ENCODE peak calls at places on chromosomes 4 and X, in seven cellular contexts. One of them, this sample, is unnamed.

GRCh38 chrX:119226431-119226830 is 9.7 kb upstream of the PGRMC1 start:
- DNase-seq in right atrium auricular region: no peak
- DNase-seq in mammary epithelial cell: no peak
- DNase-seq in cardiac muscle cell: no peak
- DNase-seq in pancreas: no peak
- DNase-seq in heart left ventricle: no peak
- DNase-seq in tibial nerve: no peak
- DNase-seq in this sample: no peak

GRCh38 chr4:73895201-73896177 is 26.3 kb downstream of the CXCL1 start:
- DNase-seq in right atrium auricular region: no peak
- DNase-seq in tibial nerve: no peak
- DNase-seq in cardiac muscle cell: no peak
- DNase-seq in pancreas: no peak
- DNase-seq in mammary epithelial cell: no peak
- DNase-seq in heart left ventricle: no peak
- DNase-seq in this sample: no peak

GRCh38 chr4:57233391-57233790 is 123.2 kb upstream of the IGFBP7 start:
- DNase-seq in right atrium auricular region: no peak
- DNase-seq in tibial nerve: no peak
- DNase-seq in heart left ventricle: no peak
- DNase-seq in mammary epithelial cell: peak; percentile 37
- DNase-seq in cardiac muscle cell: no peak
- DNase-seq in pancreas: no peak
- DNase-seq in this sample: no peak

GRCh38 chrX:18871161-18871880 is 112.6 kb downstream of the PHKA2 start:
- DNase-seq in pancreas: no peak
- DNase-seq in mammary epithelial cell: no peak
- DNase-seq in heart left ventricle: no peak
- DNase-seq in tibial nerve: no peak
- DNase-seq in right atrium auricular region: no peak
- DNase-seq in cardiac muscle cell: no peak
- DNase-seq in this sample: no peak

GRCh38 chrX:39605183-39605582 is 492.6 kb downstream of the BCOR start:
- DNase-seq in heart left ventricle: no peak
- DNase-seq in cardiac muscle cell: no peak
- DNase-seq in right atrium auricular region: no peak
- DNase-seq in tibial nerve: no peak
- DNase-seq in mammary epithelial cell: no peak
- DNase-seq in pancreas: no peak
- DNase-seq in this sample: no peak

GRCh38 chrX:47297874-47298273 is 65.1 kb downstream of the USP11 start:
- DNase-seq in cardiac muscle cell: no peak
- DNase-seq in heart left ventricle: no peak
- DNase-seq in tibial nerve: no peak
- DNase-seq in pancreas: no peak
- DNase-seq in mammary epithelial cell: peak; percentile 84
- DNase-seq in right atrium auricular region: no peak
- DNase-seq in this sample: no peak

GRCh38 chr4:125316781-125317525 is 2.2 kb downstream of the FAT4 start:
- DNase-seq in cardiac muscle cell: peak; percentile 41
- DNase-seq in tibial nerve: peak; percentile 18
- DNase-seq in right atrium auricular region: peak; percentile 76
- DNase-seq in heart left ventricle: peak; percentile 57
- DNase-seq in mammary epithelial cell: peak; percentile 22
- DNase-seq in pancreas: peak; percentile 15
- DNase-seq in this sample: peak; percentile 76

GRCh38 chr4:185079271-185079905 is 61.1 kb downstream of the HELT start:
- DNase-seq in heart left ventricle: no peak
- DNase-seq in cardiac muscle cell: no peak
- DNase-seq in right atrium auricular region: no peak
- DNase-seq in pancreas: no peak
- DNase-seq in mammary epithelial cell: no peak
- DNase-seq in tibial nerve: no peak
- DNase-seq in this sample: no peak

GRCh38 chr4:173091362-173091761 is 77.2 kb upstream of the GALNT7 start:
- DNase-seq in pancreas: no peak
- DNase-seq in mammary epithelial cell: no peak
- DNase-seq in cardiac muscle cell: no peak
- DNase-seq in tibial nerve: no peak
- DNase-seq in right atrium auricular region: no peak
- DNase-seq in heart left ventricle: no peak
- DNase-seq in this sample: no peak

GRCh38 chrX:101081257-101081656 is 2.6 kb downstream of the TMEM35A start:
- DNase-seq in tibial nerve: no peak
- DNase-seq in pancreas: no peak
- DNase-seq in right atrium auricular region: no peak
- DNase-seq in heart left ventricle: no peak
- DNase-seq in cardiac muscle cell: no peak
- DNase-seq in mammary epithelial cell: no peak
- DNase-seq in this sample: no peak

GRCh38 chr4:76384052-76384451 is 36.9 kb downstream of the CCDC158 start:
- DNase-seq in cardiac muscle cell: no peak
- DNase-seq in heart left ventricle: no peak
- DNase-seq in tibial nerve: no peak
- DNase-seq in right atrium auricular region: no peak
- DNase-seq in pancreas: no peak
- DNase-seq in mammary epithelial cell: peak; percentile 64
- DNase-seq in this sample: no peak

GRCh38 chrX:109856974-109857373 is 123.9 kb upstream of the ACSL4 start:
- DNase-seq in right atrium auricular region: no peak
- DNase-seq in pancreas: no peak
- DNase-seq in heart left ventricle: no peak
- DNase-seq in tibial nerve: peak; percentile 15
- DNase-seq in mammary epithelial cell: no peak
- DNase-seq in cardiac muscle cell: peak; percentile 53
- DNase-seq in this sample: no peak

GRCh38 chr4:7464259-7464655 is 29.5 kb upstream of the PSAPL1 start:
- DNase-seq in cardiac muscle cell: no peak
- DNase-seq in mammary epithelial cell: no peak
- DNase-seq in right atrium auricular region: no peak
- DNase-seq in heart left ventricle: no peak
- DNase-seq in tibial nerve: no peak
- DNase-seq in pancreas: no peak
- DNase-seq in this sample: no peak

GRCh38 chr4:25977397-25978170 is 63.6 kb downstream of the SMIM20 start:
- DNase-seq in mammary epithelial cell: no peak
- DNase-seq in pancreas: no peak
- DNase-seq in tibial nerve: no peak
- DNase-seq in cardiac muscle cell: no peak
- DNase-seq in heart left ventricle: no peak
- DNase-seq in right atrium auricular region: no peak
- DNase-seq in this sample: no peak

GRCh38 chrX:40539214-40540142 is 41.3 kb upstream of the ATP6AP2 start:
- DNase-seq in tibial nerve: peak; percentile 9
- DNase-seq in mammary epithelial cell: peak; percentile 32
- DNase-seq in heart left ventricle: peak; percentile 57
- DNase-seq in right atrium auricular region: peak; percentile 72
- DNase-seq in cardiac muscle cell: peak; percentile 42
- DNase-seq in pancreas: no peak
- DNase-seq in this sample: peak; percentile 67

GRCh38 chrX:1020634-1021166 is 191.7 kb downstream of the CRLF2 start:
- DNase-seq in cardiac muscle cell: no peak
- DNase-seq in mammary epithelial cell: no peak
- DNase-seq in heart left ventricle: no peak
- DNase-seq in right atrium auricular region: no peak
- DNase-seq in tibial nerve: no peak
- DNase-seq in pancreas: no peak
- DNase-seq in this sample: no peak

GRCh38 chrX:133749951-133750350 is 235.4 kb downstream of the GPC3 start:
- DNase-seq in pancreas: no peak
- DNase-seq in cardiac muscle cell: no peak
- DNase-seq in heart left ventricle: no peak
- DNase-seq in tibial nerve: no peak
- DNase-seq in right atrium auricular region: no peak
- DNase-seq in mammary epithelial cell: no peak
- DNase-seq in this sample: no peak

GRCh38 chrX:49273181-49273727 is 3.7 kb downstream of the PPP1R3F start:
- DNase-seq in cardiac muscle cell: no peak
- DNase-seq in right atrium auricular region: no peak
- DNase-seq in heart left ventricle: no peak
- DNase-seq in pancreas: no peak
- DNase-seq in mammary epithelial cell: no peak
- DNase-seq in tibial nerve: no peak
- DNase-seq in this sample: peak; percentile 13

GRCh38 chr4:5809216-5809776 is 83.6 kb downstream of the CRMP1 start:
- DNase-seq in cardiac muscle cell: no peak
- DNase-seq in heart left ventricle: no peak
- DNase-seq in pancreas: no peak
- DNase-seq in tibial nerve: no peak
- DNase-seq in right atrium auricular region: no peak
- DNase-seq in mammary epithelial cell: no peak
- DNase-seq in this sample: peak; percentile 50

GRCh38 chr4:79083406-79084010 is 144.3 kb upstream of the PAQR3 start:
- DNase-seq in right atrium auricular region: no peak
- DNase-seq in mammary epithelial cell: no peak
- DNase-seq in heart left ventricle: peak; percentile 43
- DNase-seq in pancreas: no peak
- DNase-seq in tibial nerve: peak; percentile 22
- DNase-seq in cardiac muscle cell: peak; percentile 96
- DNase-seq in this sample: peak; percentile 84

GRCh38 chrX:44935640-44936039 is 62.7 kb downstream of the KDM6A start:
- DNase-seq in cardiac muscle cell: no peak
- DNase-seq in tibial nerve: no peak
- DNase-seq in mammary epithelial cell: peak; percentile 62
- DNase-seq in right atrium auricular region: no peak
- DNase-seq in pancreas: no peak
- DNase-seq in heart left ventricle: no peak
- DNase-seq in this sample: no peak
- H3K9me3 ChIP-seq in cardiac muscle cell: no peaks in the 10 kb centered on the region
- H3K9me3 ChIP-seq in tibial nerve: no peaks in the 10 kb centered on the region
- H3K9me3 ChIP-seq in mammary epithelial cell: no peaks in the 10 kb centered on the region
- H3K9me3 ChIP-seq in right atrium auricular region: no peaks in the 10 kb centered on the region
- H3K9me3 ChIP-seq in pancreas: no peaks in the 10 kb centered on the region
- H3K9me3 ChIP-seq in heart left ventricle: no peaks in the 10 kb centered on the region
- H3K9me3 ChIP-seq in this sample: no peaks in the 10 kb centered on the region

DNA sequence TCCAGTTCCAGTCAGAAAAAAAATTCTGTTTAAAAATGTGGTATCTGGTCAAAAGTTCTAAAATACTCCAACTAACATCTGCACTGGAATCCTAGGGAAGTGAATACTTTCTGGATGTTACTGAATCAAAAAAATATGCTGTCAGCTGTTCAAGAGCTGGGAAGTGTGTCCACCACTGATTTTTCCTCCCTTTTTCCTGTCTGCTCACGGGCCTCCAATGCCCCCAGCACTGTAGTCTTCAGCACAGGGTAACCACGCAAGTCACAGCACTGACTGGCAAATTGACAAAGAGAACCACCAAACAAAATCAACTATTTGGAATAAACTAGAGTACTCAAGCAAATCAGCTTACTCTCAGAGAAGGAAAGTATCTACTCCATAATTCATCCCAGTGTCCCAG is 9.9 kb downstream of the VEGFC start:
- DNase-seq in mammary epithelial cell: no peak
- DNase-seq in heart left ventricle: no peak
- DNase-seq in cardiac muscle cell: no peak
- DNase-seq in pancreas: no peak
- DNase-seq in tibial nerve: no peak
- DNase-seq in right atrium auricular region: no peak
- DNase-seq in this sample: no peak
- H3K4me1 ChIP-seq in mammary epithelial cell: peaks cover 30% of the 10 kb centered on the region
- H3K4me1 ChIP-seq in heart left ventricle: peaks cover 12% of the 10 kb centered on the region
- H3K4me1 ChIP-seq in cardiac muscle cell: no peaks in the 10 kb centered on the region
- H3K4me1 ChIP-seq in pancreas: no peaks in the 10 kb centered on the region
- H3K4me1 ChIP-seq in tibial nerve: no peaks in the 10 kb centered on the region
- H3K4me1 ChIP-seq in right atrium auricular region: peaks cover 4% of the 10 kb centered on the region
- H3K4me1 ChIP-seq in this sample: peaks cover 10% of the 10 kb centered on the region

DNA sequence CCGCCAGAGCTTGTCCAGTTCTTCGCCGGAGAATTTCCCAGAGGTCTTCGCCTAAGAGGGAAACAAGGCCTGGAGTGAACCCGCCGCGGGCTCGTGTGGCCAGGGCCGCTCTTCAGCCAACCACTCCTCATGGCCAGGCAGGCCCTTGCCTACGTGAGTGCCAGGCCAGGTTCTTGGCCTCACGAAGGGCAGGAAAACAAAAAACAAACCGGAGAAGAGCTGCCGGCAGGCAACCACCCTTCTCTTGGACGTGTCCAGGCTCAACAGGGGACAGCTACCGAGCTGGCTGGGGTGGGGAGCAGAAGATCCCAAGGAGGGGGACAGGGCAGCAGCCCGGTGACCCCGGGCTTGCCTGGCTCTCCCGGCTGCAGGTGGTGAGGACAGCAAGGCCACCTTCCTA is 13.3 kb downstream of the LRPAP1 start:
- DNase-seq in heart left ventricle: peak; percentile 14
- DNase-seq in cardiac muscle cell: no peak
- DNase-seq in right atrium auricular region: no peak
- DNase-seq in pancreas: no peak
- DNase-seq in tibial nerve: no peak
- DNase-seq in mammary epithelial cell: no peak
- DNase-seq in this sample: peak; percentile 42
- H3K9me3 ChIP-seq in heart left ventricle: no peaks in the 10 kb centered on the region
- H3K9me3 ChIP-seq in cardiac muscle cell: no peaks in the 10 kb centered on the region
- H3K9me3 ChIP-seq in right atrium auricular region: no peaks in the 10 kb centered on the region
- H3K9me3 ChIP-seq in pancreas: no peaks in the 10 kb centered on the region
- H3K9me3 ChIP-seq in tibial nerve: no peaks in the 10 kb centered on the region
- H3K9me3 ChIP-seq in mammary epithelial cell: no peaks in the 10 kb centered on the region
- H3K9me3 ChIP-seq in this sample: no peaks in the 10 kb centered on the region

GRCh38 chr4:147366164-147366563 is 114.7 kb upstream of the EDNRA start:
- DNase-seq in right atrium auricular region: no peak
- DNase-seq in mammary epithelial cell: no peak
- DNase-seq in pancreas: no peak
- DNase-seq in heart left ventricle: no peak
- DNase-seq in cardiac muscle cell: no peak
- DNase-seq in tibial nerve: no peak
- DNase-seq in this sample: no peak

GRCh38 chr4:147370881-147371280 is 110.0 kb upstream of the EDNRA start:
- DNase-seq in mammary epithelial cell: peak; percentile 48
- DNase-seq in heart left ventricle: no peak
- DNase-seq in right atrium auricular region: no peak
- DNase-seq in cardiac muscle cell: no peak
- DNase-seq in pancreas: no peak
- DNase-seq in tibial nerve: no peak
- DNase-seq in this sample: no peak

GRCh38 chr4:147370473-147370872 is 110.4 kb upstream of the EDNRA start:
- DNase-seq in pancreas: no peak
- DNase-seq in tibial nerve: no peak
- DNase-seq in mammary epithelial cell: peak; percentile 88
- DNase-seq in right atrium auricular region: no peak
- DNase-seq in heart left ventricle: no peak
- DNase-seq in cardiac muscle cell: no peak
- DNase-seq in this sample: no peak

GRCh38 chr4:147368948-147369347 is 111.9 kb upstream of the EDNRA start:
- DNase-seq in heart left ventricle: no peak
- DNase-seq in tibial nerve: no peak
- DNase-seq in cardiac muscle cell: no peak
- DNase-seq in pancreas: no peak
- DNase-seq in mammary epithelial cell: no peak
- DNase-seq in right atrium auricular region: no peak
- DNase-seq in this sample: no peak

GRCh38 chr4:147367841-147368385 is 113.0 kb upstream of the EDNRA start:
- DNase-seq in mammary epithelial cell: no peak
- DNase-seq in pancreas: no peak
- DNase-seq in tibial nerve: no peak
- DNase-seq in heart left ventricle: no peak
- DNase-seq in cardiac muscle cell: no peak
- DNase-seq in right atrium auricular region: no peak
- DNase-seq in this sample: no peak
- H3K4me1 ChIP-seq in mammary epithelial cell: peaks cover 39% of the 10 kb centered on the region
- H3K4me1 ChIP-seq in pancreas: no peaks in the 10 kb centered on the region
- H3K4me1 ChIP-seq in tibial nerve: peaks cover 4% of the 10 kb centered on the region
- H3K4me1 ChIP-seq in heart left ventricle: peaks cover 5% of the 10 kb centered on the region
- H3K4me1 ChIP-seq in cardiac muscle cell: peaks cover under 1% of the 10 kb centered on the region
- H3K4me1 ChIP-seq in right atrium auricular region: peaks cover 7% of the 10 kb centered on the region
- H3K4me1 ChIP-seq in this sample: peaks cover 4% of the 10 kb centered on the region

GRCh38 chr4:374298-375160 is 36.9 kb downstream of the ZNF141 start:
- DNase-seq in heart left ventricle: no peak
- DNase-seq in cardiac muscle cell: no peak
- DNase-seq in pancreas: no peak
- DNase-seq in right atrium auricular region: no peak
- DNase-seq in tibial nerve: no peak
- DNase-seq in mammary epithelial cell: no peak
- DNase-seq in this sample: no peak
- H3K9me3 ChIP-seq in heart left ventricle: peaks cover 79% of the 10 kb centered on the region
- H3K9me3 ChIP-seq in cardiac muscle cell: peaks cover 25% of the 10 kb centered on the region
- H3K9me3 ChIP-seq in pancreas: peaks cover 26% of the 10 kb centered on the region
- H3K9me3 ChIP-seq in right atrium auricular region: peaks cover 62% of the 10 kb centered on the region
- H3K9me3 ChIP-seq in tibial nerve: peaks cover 23% of the 10 kb centered on the region
- H3K9me3 ChIP-seq in mammary epithelial cell: peaks cover 56% of the 10 kb centered on the region
- H3K9me3 ChIP-seq in this sample: peaks cover 56% of the 10 kb centered on the region